ENCODE peak calls at places on chromosomes 5 and 9, in ten cellular contexts. One of them, this sample, is unnamed.

GRCh38 chr9:70856411-70856810 is 265.0 kb downstream of the TRPM3 start:
- DNase-seq in hypothalamus: no peak
- DNase-seq in effector CD8-positive, alpha-beta T cell: no peak
- DNase-seq in AG10803: no peak
- DNase-seq in anterior cingulate cortex: no peak
- DNase-seq in GM23248: no peak
- DNase-seq in fibroblast of pulmonary artery: no peak
- DNase-seq in kidney epithelial cell: no peak
- DNase-seq in D341Med: no peak
- DNase-seq in mesendoderm: no peak
- DNase-seq in this sample: no peak

GRCh38 chr9:93507780-93508179 is 54.4 kb upstream of the FAM120AOS start:
- DNase-seq in anterior cingulate cortex: no peak
- DNase-seq in GM23248: no peak
- DNase-seq in fibroblast of pulmonary artery: no peak
- DNase-seq in AG10803: no peak
- DNase-seq in kidney epithelial cell: no peak
- DNase-seq in mesendoderm: no peak
- DNase-seq in effector CD8-positive, alpha-beta T cell: no peak
- DNase-seq in D341Med: no peak
- DNase-seq in hypothalamus: no peak
- DNase-seq in this sample: no peak

GRCh38 chr5:11596657-11597071 is 307.6 kb downstream of the CTNND2 start:
- DNase-seq in kidney epithelial cell: no peak
- DNase-seq in effector CD8-positive, alpha-beta T cell: no peak
- DNase-seq in hypothalamus: no peak
- DNase-seq in D341Med: no peak
- DNase-seq in mesendoderm: no peak
- DNase-seq in fibroblast of pulmonary artery: no peak
- DNase-seq in AG10803: no peak
- DNase-seq in anterior cingulate cortex: no peak
- DNase-seq in GM23248: no peak
- DNase-seq in this sample: no peak

GRCh38 chr5:59099270-59099994 is 516.6 kb downstream of the RAB3C start:
- DNase-seq in hypothalamus: no peak
- DNase-seq in fibroblast of pulmonary artery: peak
- DNase-seq in effector CD8-positive, alpha-beta T cell: no peak
- DNase-seq in mesendoderm: no peak
- DNase-seq in AG10803: peak
- DNase-seq in anterior cingulate cortex: no peak
- DNase-seq in kidney epithelial cell: peak
- DNase-seq in D341Med: no peak
- DNase-seq in GM23248: peak
- DNase-seq in this sample: peak

GRCh38 chr9:134186471-134187109 is 22.2 kb upstream of the RNU6ATAC start:
- DNase-seq in D341Med: peak
- DNase-seq in fibroblast of pulmonary artery: no peak
- DNase-seq in mesendoderm: no peak
- DNase-seq in hypothalamus: no peak
- DNase-seq in GM23248: no peak
- DNase-seq in anterior cingulate cortex: no peak
- DNase-seq in effector CD8-positive, alpha-beta T cell: no peak
- DNase-seq in kidney epithelial cell: no peak
- DNase-seq in AG10803: no peak
- DNase-seq in this sample: no peak

GRCh38 chr9:114202396-114202795 is 47.1 kb downstream of the COL27A1 start:
- DNase-seq in D341Med: no peak
- DNase-seq in mesendoderm: no peak
- DNase-seq in fibroblast of pulmonary artery: no peak
- DNase-seq in hypothalamus: no peak
- DNase-seq in AG10803: no peak
- DNase-seq in anterior cingulate cortex: no peak
- DNase-seq in effector CD8-positive, alpha-beta T cell: no peak
- DNase-seq in GM23248: no peak
- DNase-seq in kidney epithelial cell: no peak
- DNase-seq in this sample: no peak

GRCh38 chr5:42614509-42614908 is 142.1 kb upstream of the CCDC152 start:
- DNase-seq in GM23248: peak
- DNase-seq in hypothalamus: no peak
- DNase-seq in AG10803: peak
- DNase-seq in kidney epithelial cell: no peak
- DNase-seq in fibroblast of pulmonary artery: peak
- DNase-seq in D341Med: no peak
- DNase-seq in effector CD8-positive, alpha-beta T cell: no peak
- DNase-seq in mesendoderm: no peak
- DNase-seq in anterior cingulate cortex: no peak
- DNase-seq in this sample: peak

GRCh38 chr9:94867281-94867841 is 140.9 kb downstream of the AOPEP start:
- DNase-seq in AG10803: peak
- DNase-seq in fibroblast of pulmonary artery: peak
- DNase-seq in mesendoderm: peak
- DNase-seq in D341Med: no peak
- DNase-seq in anterior cingulate cortex: no peak
- DNase-seq in GM23248: peak
- DNase-seq in hypothalamus: peak
- DNase-seq in kidney epithelial cell: no peak
- DNase-seq in effector CD8-positive, alpha-beta T cell: no peak
- DNase-seq in this sample: peak

GRCh38 chr5:10479226-10479721 is 37.6 kb downstream of the ROPN1L start:
- DNase-seq in GM23248: peak
- DNase-seq in D341Med: no peak
- DNase-seq in effector CD8-positive, alpha-beta T cell: no peak
- DNase-seq in anterior cingulate cortex: no peak
- DNase-seq in mesendoderm: peak
- DNase-seq in fibroblast of pulmonary artery: peak
- DNase-seq in kidney epithelial cell: peak
- DNase-seq in hypothalamus: no peak
- DNase-seq in AG10803: peak
- DNase-seq in this sample: peak

GRCh38 chr5:115898656-115899055 is 56.9 kb downstream of the AP3S1 start:
- DNase-seq in hypothalamus: no peak
- DNase-seq in D341Med: no peak
- DNase-seq in fibroblast of pulmonary artery: peak
- DNase-seq in kidney epithelial cell: no peak
- DNase-seq in AG10803: peak
- DNase-seq in anterior cingulate cortex: no peak
- DNase-seq in mesendoderm: no peak
- DNase-seq in GM23248: no peak
- DNase-seq in effector CD8-positive, alpha-beta T cell: no peak
- DNase-seq in this sample: peak

GRCh38 chr9:129177443-129177790 is 644 bp downstream of the IER5L start:
- DNase-seq in hypothalamus: no peak
- DNase-seq in fibroblast of pulmonary artery: no peak
- DNase-seq in anterior cingulate cortex: no peak
- DNase-seq in effector CD8-positive, alpha-beta T cell: no peak
- DNase-seq in GM23248: peak
- DNase-seq in mesendoderm: no peak
- DNase-seq in D341Med: peak
- DNase-seq in AG10803: no peak
- DNase-seq in kidney epithelial cell: no peak
- DNase-seq in this sample: no peak

GRCh38 chr9:136840140-136840876 is 2.0 kb upstream of the AJM1 start:
- DNase-seq in kidney epithelial cell: no peak
- DNase-seq in GM23248: no peak
- DNase-seq in D341Med: no peak
- DNase-seq in effector CD8-positive, alpha-beta T cell: no peak
- DNase-seq in anterior cingulate cortex: no peak
- DNase-seq in AG10803: no peak
- DNase-seq in mesendoderm: no peak
- DNase-seq in hypothalamus: no peak
- DNase-seq in fibroblast of pulmonary artery: no peak
- DNase-seq in this sample: no peak

GRCh38 chr5:181231444-181231843 is 8.4 kb downstream of the TRIM41 start:
- DNase-seq in anterior cingulate cortex: no peak
- DNase-seq in hypothalamus: no peak
- DNase-seq in fibroblast of pulmonary artery: no peak
- DNase-seq in AG10803: no peak
- DNase-seq in D341Med: no peak
- DNase-seq in GM23248: no peak
- DNase-seq in kidney epithelial cell: no peak
- DNase-seq in mesendoderm: no peak
- DNase-seq in effector CD8-positive, alpha-beta T cell: no peak
- DNase-seq in this sample: no peak

GRCh38 chr9:100670719-100671118 is 92.8 kb downstream of the CAVIN4 start:
- DNase-seq in AG10803: no peak
- DNase-seq in anterior cingulate cortex: no peak
- DNase-seq in mesendoderm: peak
- DNase-seq in hypothalamus: no peak
- DNase-seq in effector CD8-positive, alpha-beta T cell: no peak
- DNase-seq in D341Med: no peak
- DNase-seq in fibroblast of pulmonary artery: no peak
- DNase-seq in GM23248: no peak
- DNase-seq in kidney epithelial cell: peak
- DNase-seq in this sample: no peak

GRCh38 chr5:68319316-68320093 is 103.9 kb downstream of the PIK3R1 start:
- DNase-seq in fibroblast of pulmonary artery: peak
- DNase-seq in anterior cingulate cortex: no peak
- DNase-seq in D341Med: no peak
- DNase-seq in hypothalamus: no peak
- DNase-seq in kidney epithelial cell: peak
- DNase-seq in AG10803: peak
- DNase-seq in effector CD8-positive, alpha-beta T cell: no peak
- DNase-seq in GM23248: peak
- DNase-seq in mesendoderm: no peak
- DNase-seq in this sample: peak

GRCh38 chr5:18761801-18762200 is 1127.5 kb downstream of the TAF11L14 start:
- DNase-seq in effector CD8-positive, alpha-beta T cell: no peak
- DNase-seq in GM23248: no peak
- DNase-seq in hypothalamus: no peak
- DNase-seq in D341Med: no peak
- DNase-seq in AG10803: no peak
- DNase-seq in fibroblast of pulmonary artery: no peak
- DNase-seq in anterior cingulate cortex: no peak
- DNase-seq in kidney epithelial cell: no peak
- DNase-seq in mesendoderm: no peak
- DNase-seq in this sample: no peak

GRCh38 chr5:122267195-122267594 is 44.8 kb upstream of the SNCAIP start:
- DNase-seq in D341Med: no peak
- DNase-seq in AG10803: no peak
- DNase-seq in anterior cingulate cortex: no peak
- DNase-seq in kidney epithelial cell: no peak
- DNase-seq in hypothalamus: no peak
- DNase-seq in GM23248: no peak
- DNase-seq in effector CD8-positive, alpha-beta T cell: no peak
- DNase-seq in fibroblast of pulmonary artery: no peak
- DNase-seq in mesendoderm: peak
- DNase-seq in this sample: no peak

GRCh38 chr5:10691826-10692785 is 68.9 kb downstream of the DAP start:
- DNase-seq in hypothalamus: no peak
- DNase-seq in fibroblast of pulmonary artery: peak
- DNase-seq in AG10803: peak
- DNase-seq in GM23248: peak
- DNase-seq in kidney epithelial cell: no peak
- DNase-seq in mesendoderm: peak
- DNase-seq in anterior cingulate cortex: no peak
- DNase-seq in effector CD8-positive, alpha-beta T cell: no peak
- DNase-seq in D341Med: no peak
- DNase-seq in this sample: no peak

GRCh38 chr5:166724284-166724683 is 1567.2 kb upstream of the WWC1 start:
- DNase-seq in GM23248: no peak
- DNase-seq in AG10803: no peak
- DNase-seq in mesendoderm: no peak
- DNase-seq in D341Med: no peak
- DNase-seq in kidney epithelial cell: no peak
- DNase-seq in fibroblast of pulmonary artery: no peak
- DNase-seq in anterior cingulate cortex: no peak
- DNase-seq in hypothalamus: no peak
- DNase-seq in effector CD8-positive, alpha-beta T cell: no peak
- DNase-seq in this sample: peak

GRCh38 chr9:101326501-101326900 is 58.3 kb downstream of the BAAT start:
- DNase-seq in AG10803: no peak
- DNase-seq in mesendoderm: no peak
- DNase-seq in anterior cingulate cortex: no peak
- DNase-seq in fibroblast of pulmonary artery: no peak
- DNase-seq in D341Med: no peak
- DNase-seq in hypothalamus: no peak
- DNase-seq in effector CD8-positive, alpha-beta T cell: no peak
- DNase-seq in kidney epithelial cell: no peak
- DNase-seq in GM23248: peak
- DNase-seq in this sample: no peak

GRCh38 chr9:135480071-135480941 is 724 bp downstream of the PPP1R26 start:
- DNase-seq in anterior cingulate cortex: no peak
- DNase-seq in AG10803: peak
- DNase-seq in GM23248: peak
- DNase-seq in effector CD8-positive, alpha-beta T cell: no peak
- DNase-seq in fibroblast of pulmonary artery: peak
- DNase-seq in kidney epithelial cell: no peak
- DNase-seq in hypothalamus: no peak
- DNase-seq in D341Med: peak
- DNase-seq in mesendoderm: peak
- DNase-seq in this sample: peak

GRCh38 chr9:114770991-114771390 is 34.8 kb downstream of the TNFSF15 start:
- DNase-seq in D341Med: no peak
- DNase-seq in GM23248: no peak
- DNase-seq in anterior cingulate cortex: no peak
- DNase-seq in fibroblast of pulmonary artery: no peak
- DNase-seq in effector CD8-positive, alpha-beta T cell: no peak
- DNase-seq in mesendoderm: peak
- DNase-seq in AG10803: no peak
- DNase-seq in kidney epithelial cell: no peak
- DNase-seq in hypothalamus: no peak
- DNase-seq in this sample: no peak

GRCh38 chr9:108444400-108445358 is 411.1 kb downstream of the ACTL7B start:
- DNase-seq in kidney epithelial cell: peak
- DNase-seq in AG10803: peak
- DNase-seq in D341Med: no peak
- DNase-seq in mesendoderm: no peak
- DNase-seq in effector CD8-positive, alpha-beta T cell: no peak
- DNase-seq in fibroblast of pulmonary artery: peak
- DNase-seq in anterior cingulate cortex: no peak
- DNase-seq in hypothalamus: no peak
- DNase-seq in GM23248: peak
- DNase-seq in this sample: peak

GRCh38 chr5:131533844-131534243 is 101.2 kb downstream of the RAPGEF6 start:
- DNase-seq in GM23248: no peak
- DNase-seq in effector CD8-positive, alpha-beta T cell: no peak
- DNase-seq in kidney epithelial cell: no peak
- DNase-seq in fibroblast of pulmonary artery: no peak
- DNase-seq in anterior cingulate cortex: no peak
- DNase-seq in D341Med: no peak
- DNase-seq in hypothalamus: no peak
- DNase-seq in mesendoderm: no peak
- DNase-seq in AG10803: no peak
- DNase-seq in this sample: no peak

GRCh38 chr9:111838439-111838838 is 43.7 kb upstream of the SHOC1 start:
- DNase-seq in mesendoderm: no peak
- DNase-seq in GM23248: no peak
- DNase-seq in D341Med: no peak
- DNase-seq in kidney epithelial cell: no peak
- DNase-seq in hypothalamus: no peak
- DNase-seq in fibroblast of pulmonary artery: no peak
- DNase-seq in anterior cingulate cortex: no peak
- DNase-seq in AG10803: no peak
- DNase-seq in effector CD8-positive, alpha-beta T cell: no peak
- DNase-seq in this sample: no peak

GRCh38 chr9:96025995-96026572 is 150.6 kb downstream of the ERCC6L2 start:
- DNase-seq in mesendoderm: peak
- DNase-seq in kidney epithelial cell: no peak
- DNase-seq in D341Med: no peak
- DNase-seq in fibroblast of pulmonary artery: no peak
- DNase-seq in anterior cingulate cortex: peak
- DNase-seq in effector CD8-positive, alpha-beta T cell: no peak
- DNase-seq in hypothalamus: no peak
- DNase-seq in AG10803: no peak
- DNase-seq in GM23248: no peak
- DNase-seq in this sample: no peak

This sample was measured in fibroblast of villous mesenchyme.